ENCODE peak calls at places on chromosomes 3 and 15, in six cellular contexts. C is vagina; Z is cardiac muscle cell; S is naive thymus-derived CD4-positive, alpha-beta T cell; O is aorta; L is uterus. I is an unnamed sample. For H3K4me1, the result is how much of the 10 kb centered on the place peaks cover.

GRCh38 chr3:189839576-189839975 is 208.4 kb downstream of the TP63 start:
- DNase-seq in L (no peak), O (no peak), C (no peak), Z (peak), S (no peak), I (no peak)

GRCh38 chr3:12384451-12385233 is 95.8 kb downstream of the PPARG start:
- DNase-seq in O (no peak), C (no peak), L (no peak), Z (no peak), S (no peak), I (no peak)

GRCh38 chr3:104941785-104942184 is 424.9 kb upstream of the ALCAM start:
- DNase-seq in S (no peak), C (no peak), Z (no peak), L (no peak), O (no peak), I (no peak)

GRCh38 chr15:76932090-76932966 is 779 bp downstream of the RCN2 start:
- DNase-seq in C (no peak), Z (peak), L (peak), S (no peak), O (no peak), I (no peak)

GRCh38 chr3:115160295-115160694 is 13.2 kb upstream of the ZBTB20 start:
- DNase-seq in C (no peak), L (no peak), O (no peak), Z (no peak), S (no peak), I (no peak)

GRCh38 chr3:194107126-194107525 is 28.8 kb upstream of the HES1 start:
- DNase-seq in O (no peak), L (no peak), C (no peak), Z (no peak), S (no peak), I (no peak)

GRCh38 chr3:180457238-180457637 is 144.7 kb upstream of the TTC14 start:
- DNase-seq in C (no peak), L (no peak), S (no peak), Z (no peak), O (no peak), I (no peak)

GRCh38 chr15:60720493-60721231 is 241.7 kb upstream of the ICE2 start:
- DNase-seq in L (no peak), S (no peak), O (no peak), C (no peak), Z (no peak), I (no peak)

GRCh38 chr3:133038731-133039398 is 674 bp downstream of the TMEM108 start:
- DNase-seq in S (no peak), Z (peak), O (peak), C (no peak), L (peak), I (peak)

DNA sequence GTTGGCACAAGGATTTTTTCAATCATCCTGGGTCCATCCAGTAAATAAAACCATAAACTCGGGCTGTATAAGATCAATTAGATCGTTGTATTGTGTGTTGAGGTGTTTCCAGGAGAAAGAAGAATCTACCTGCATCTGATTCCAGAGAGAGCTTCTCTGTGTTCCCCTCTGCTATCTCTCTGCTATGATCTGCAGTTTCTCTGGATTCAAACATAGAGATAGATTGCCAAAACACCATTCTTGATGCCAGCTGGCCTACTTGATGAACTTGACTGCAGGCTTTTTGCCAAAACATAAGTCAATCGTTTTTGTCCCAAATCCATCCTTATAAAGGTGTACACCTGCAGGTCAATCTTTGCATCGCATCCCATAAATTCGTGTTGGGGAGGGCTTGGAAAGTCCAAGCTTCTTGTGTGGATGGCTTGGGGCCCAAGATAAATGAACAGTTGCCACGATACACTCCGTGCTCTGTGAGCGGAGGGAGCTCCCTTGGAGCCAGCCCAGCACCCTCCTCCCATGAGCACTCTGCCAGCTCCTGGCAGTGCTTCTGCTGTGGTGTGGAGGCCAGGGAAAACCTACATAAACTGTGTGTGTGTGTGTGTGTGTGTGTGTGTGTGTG is 2.7 kb downstream of the CERS3 start:
- DNase-seq in Z (peak), S (no peak), O (peak), C (no peak), L (peak), I (peak)
- H3K4me1 ChIP-seq in Z (under half), S (under half), O (under half), C (under half), L (under half), I (under half)

DNA sequence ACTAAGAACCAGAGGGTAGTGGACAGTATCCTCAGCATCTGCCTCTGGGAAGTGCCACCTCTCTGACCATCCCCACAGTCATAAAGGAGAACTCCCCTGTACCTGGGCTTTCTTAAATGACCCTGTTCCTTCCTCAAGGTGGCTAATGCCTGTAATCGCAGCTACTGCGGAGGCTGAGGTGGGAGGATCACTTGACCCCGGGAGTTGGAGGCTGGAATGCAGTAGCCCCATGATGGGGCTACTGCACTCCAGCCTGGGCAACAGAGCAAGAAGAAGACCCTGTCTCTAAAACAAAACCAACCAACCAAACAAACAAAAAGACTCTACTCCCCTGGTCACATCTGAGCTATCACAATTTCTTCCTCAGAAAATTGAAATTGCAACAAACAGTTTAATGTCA is 848 bp upstream of the BUB1B start:
- DNase-seq in Z (no peak), O (no peak), C (no peak), S (no peak), L (no peak), I (no peak)
- H3K4me1 ChIP-seq in Z (under half), O (under half), C (under half), S (under half), L (under half), I (under half)

GRCh38 chr15:58472221-58472620 is 40.4 kb downstream of the LIPC start:
- DNase-seq in S (no peak), Z (no peak), O (no peak), C (no peak), L (no peak), I (no peak)
- H3K4me1 ChIP-seq in S (under half), Z (under half), O (under half), C (under half), L (under half), I (under half)

DNA sequence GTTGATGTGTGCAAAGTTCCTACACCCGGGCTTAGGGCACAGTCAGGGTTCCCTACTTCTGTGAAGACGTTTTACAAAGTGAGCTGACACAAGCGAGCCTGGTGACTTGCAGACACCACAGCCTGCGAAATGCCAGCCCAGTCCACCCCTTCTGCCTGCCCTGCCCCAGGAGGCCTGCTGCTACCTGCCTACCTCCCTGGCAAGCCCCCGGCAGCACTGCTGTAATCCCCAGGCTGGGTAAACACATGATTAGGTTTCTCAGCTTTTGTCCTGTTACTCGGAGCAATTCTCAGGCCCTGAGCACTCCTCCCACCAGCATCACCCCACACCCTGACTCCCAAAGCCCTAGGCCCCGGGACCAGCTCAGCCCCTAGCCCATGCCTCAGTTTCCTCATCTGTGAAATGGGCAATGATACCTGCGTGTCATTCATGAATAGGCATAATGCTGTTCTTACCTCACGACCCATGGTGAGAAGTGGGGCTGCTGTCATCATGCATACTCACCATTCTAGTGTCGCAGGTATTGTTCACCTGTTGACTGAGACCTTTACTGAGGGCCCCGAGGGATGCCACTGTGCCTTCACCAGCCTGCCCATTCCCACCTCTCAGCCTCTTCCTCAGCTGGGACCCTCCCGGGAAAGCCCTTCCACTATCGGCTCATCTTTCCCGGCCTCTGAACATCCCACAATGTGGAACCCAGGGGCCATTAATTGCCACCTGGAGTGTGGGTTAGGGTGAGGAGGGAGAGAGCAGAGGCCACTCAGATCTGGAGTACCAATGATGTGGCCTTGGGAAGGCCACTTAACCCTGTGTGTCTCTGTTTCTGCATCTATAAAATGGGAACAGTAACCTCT is 31.5 kb upstream of the SLC6A6 start:
- DNase-seq in Z (no peak), S (no peak), O (no peak), C (no peak), L (no peak), I (no peak)
- H3K4me1 ChIP-seq in Z (under half), S (under half), O (under half), C (half or more), L (under half), I (half or more)

DNA sequence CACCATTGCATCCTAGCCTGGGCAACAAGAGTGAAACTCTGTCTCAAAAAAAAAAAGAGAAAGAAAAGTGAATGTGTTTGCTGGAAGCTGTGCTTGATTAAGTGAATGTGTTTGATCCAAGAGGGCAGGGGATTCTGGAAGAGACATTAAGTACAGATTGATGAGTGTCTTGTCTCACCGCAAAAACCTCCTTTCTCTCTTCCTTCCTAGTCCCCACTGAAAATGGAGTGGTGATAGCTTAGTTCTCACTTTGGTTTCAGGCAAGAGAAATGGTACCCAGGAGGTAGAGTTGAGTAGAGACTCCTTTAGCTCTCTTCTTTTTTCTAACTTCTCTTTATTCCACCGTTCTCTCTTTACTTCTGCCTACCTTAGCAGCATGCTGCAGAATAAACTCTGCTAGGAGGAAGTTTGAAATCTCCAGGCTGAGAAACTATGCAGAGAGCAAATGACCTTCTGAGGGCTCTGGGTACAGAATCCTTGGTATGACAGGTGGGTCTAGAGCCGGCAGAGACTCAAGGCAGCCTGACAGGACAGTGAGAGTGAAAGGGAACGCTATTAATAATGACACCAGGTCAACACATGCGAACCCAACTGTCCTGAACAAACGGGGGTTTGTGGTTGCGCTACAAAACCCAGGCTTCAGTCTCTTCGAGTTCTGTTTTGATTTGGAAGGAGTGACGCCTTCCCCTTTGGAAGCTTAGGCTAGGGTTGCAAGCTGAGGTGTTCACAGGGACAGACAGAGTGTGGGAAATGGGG is 74.9 kb downstream of the SMAD3 start:
- DNase-seq in L (no peak), S (no peak), O (no peak), Z (no peak), C (no peak), I (no peak)
- H3K4me1 ChIP-seq in L (under half), S (under half), O (under half), Z (half or more), C (half or more), I (half or more)

DNA sequence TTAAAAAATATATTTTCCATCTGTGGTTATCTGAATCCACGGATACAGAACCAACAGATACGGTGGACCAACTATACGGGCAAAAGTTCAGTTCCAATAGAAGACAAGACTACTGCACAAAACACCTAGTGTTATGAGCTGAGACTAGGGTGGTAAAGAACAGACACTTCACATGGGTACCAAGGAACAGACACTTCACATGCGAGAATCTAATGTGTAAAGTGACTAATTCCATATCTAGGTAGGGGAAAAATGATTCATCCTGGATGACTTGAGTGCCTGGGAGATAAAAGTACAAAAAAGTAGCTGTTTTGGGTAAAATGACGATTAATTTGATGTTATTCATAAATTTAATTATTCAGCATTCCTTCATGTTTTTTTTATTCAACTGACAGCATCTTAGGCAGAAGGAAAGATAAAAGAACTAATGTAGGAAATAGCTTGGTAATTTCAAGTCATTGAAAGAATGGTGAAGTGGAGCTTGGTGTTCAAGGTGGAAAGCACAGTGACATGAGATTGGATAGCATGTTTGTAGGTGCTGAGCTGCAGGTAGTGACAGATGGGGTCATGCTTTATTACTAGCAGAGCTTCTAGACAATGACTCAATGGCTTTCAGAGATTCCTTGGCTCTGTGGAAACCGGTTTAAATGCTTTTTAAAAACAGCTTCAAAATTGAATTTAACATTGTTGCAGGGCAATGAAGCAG is 5.2 kb downstream of the CD200 start:
- DNase-seq in O (no peak), C (no peak), L (no peak), Z (no peak), S (no peak), I (no peak)
- H3K4me1 ChIP-seq in O (under half), C (under half), L (under half), Z (under half), S (under half), I (under half)

DNA sequence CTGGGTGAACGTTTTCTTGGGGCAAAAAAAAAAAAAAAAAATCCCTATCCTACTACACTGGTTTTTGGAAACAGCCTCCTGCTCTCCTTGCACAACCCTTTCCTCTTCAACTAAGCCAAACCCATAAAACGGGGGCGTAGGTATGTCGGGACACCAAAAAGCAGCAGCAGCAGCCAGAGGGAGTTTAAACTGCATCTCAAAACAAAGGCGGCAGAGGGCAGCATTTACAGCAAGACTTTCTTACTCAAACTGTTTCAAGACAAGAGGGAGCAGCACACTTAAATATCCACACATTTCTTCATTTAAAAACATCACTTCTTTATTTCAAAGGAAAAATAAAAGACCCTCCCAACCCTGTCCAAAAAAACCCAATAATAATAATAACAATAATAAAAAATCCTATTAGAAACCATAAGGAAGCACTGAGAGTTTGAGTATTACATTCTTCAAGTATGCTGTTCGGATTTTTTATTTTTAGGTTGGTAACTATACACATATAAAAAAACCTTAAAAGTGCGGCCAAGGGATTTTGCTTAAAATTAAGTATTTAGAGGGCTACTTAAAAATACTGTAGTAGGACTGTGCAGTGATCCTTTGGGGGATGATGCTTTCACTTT is 43.9 kb upstream of the PLXND1 start:
- DNase-seq in O (no peak), Z (peak), L (peak), C (no peak), S (no peak), I (peak)
- H3K4me1 ChIP-seq in O (under half), Z (under half), L (under half), C (under half), S (under half), I (under half)